ENCODE peak calls at places on chromosomes 16 and 17, in six cellular contexts. One of them, this sample, is unnamed.

GRCh38 chr16:48113471-48113870 is 42.3 kb downstream of the ABCC12 start:
- DNase-seq in C1 segment of cervical spinal cord: no peak
- DNase-seq in NCI-H774: no peak
- DNase-seq in neural progenitor cell: peak
- DNase-seq in H54: no peak
- DNase-seq in germinal center: no peak
- DNase-seq in this sample: no peak

GRCh38 chr16:85240982-85241924 is 129.0 kb upstream of the CIBAR2 start:
- DNase-seq in germinal center: no peak
- DNase-seq in NCI-H774: no peak
- DNase-seq in neural progenitor cell: no peak
- DNase-seq in H54: no peak
- DNase-seq in C1 segment of cervical spinal cord: no peak
- DNase-seq in this sample: no peak

GRCh38 chr16:85415196-85415988 is 197.7 kb upstream of the GSE1 start:
- DNase-seq in C1 segment of cervical spinal cord: no peak
- DNase-seq in NCI-H774: no peak
- DNase-seq in germinal center: no peak
- DNase-seq in neural progenitor cell: no peak
- DNase-seq in H54: no peak
- DNase-seq in this sample: no peak

GRCh38 chr16:11059588-11059987 is 115.2 kb downstream of the CLEC16A start:
- DNase-seq in germinal center: no peak
- DNase-seq in H54: no peak
- DNase-seq in C1 segment of cervical spinal cord: no peak
- DNase-seq in NCI-H774: no peak
- DNase-seq in neural progenitor cell: no peak
- DNase-seq in this sample: no peak

GRCh38 chr16:30005341-30006094 is 5.3 kb downstream of the DOC2A start:
- DNase-seq in neural progenitor cell: peak
- DNase-seq in H54: no peak
- DNase-seq in C1 segment of cervical spinal cord: no peak
- DNase-seq in NCI-H774: no peak
- DNase-seq in germinal center: peak
- DNase-seq in this sample: peak

GRCh38 chr17:2251098-2251497 is 52.5 kb downstream of the SMG6 start:
- DNase-seq in germinal center: no peak
- DNase-seq in neural progenitor cell: no peak
- DNase-seq in H54: no peak
- DNase-seq in C1 segment of cervical spinal cord: no peak
- DNase-seq in NCI-H774: no peak
- DNase-seq in this sample: no peak

GRCh38 chr17:48540213-48540612 is 4.7 kb downstream of the HOXB2 start:
- DNase-seq in neural progenitor cell: no peak
- DNase-seq in germinal center: no peak
- DNase-seq in NCI-H774: no peak
- DNase-seq in H54: no peak
- DNase-seq in C1 segment of cervical spinal cord: no peak
- DNase-seq in this sample: no peak

GRCh38 chr16:67199011-67199807 is at the start of gene ELMO3:
- DNase-seq in germinal center: no peak
- DNase-seq in neural progenitor cell: peak
- DNase-seq in H54: no peak
- DNase-seq in C1 segment of cervical spinal cord: no peak
- DNase-seq in NCI-H774: peak
- DNase-seq in this sample: no peak

GRCh38 chr17:77879226-77879895 is 79.1 kb upstream of the TNRC6C start:
- DNase-seq in germinal center: no peak
- DNase-seq in C1 segment of cervical spinal cord: no peak
- DNase-seq in neural progenitor cell: no peak
- DNase-seq in NCI-H774: no peak
- DNase-seq in H54: no peak
- DNase-seq in this sample: no peak

GRCh38 chr16:3945751-3946603 is 65.5 kb upstream of the CREBBP start:
- DNase-seq in H54: peak
- DNase-seq in germinal center: no peak
- DNase-seq in neural progenitor cell: no peak
- DNase-seq in NCI-H774: no peak
- DNase-seq in C1 segment of cervical spinal cord: no peak
- DNase-seq in this sample: no peak

GRCh38 chr17:42233148-42233547 is 38.9 kb upstream of the GHDC start:
- DNase-seq in germinal center: no peak
- DNase-seq in NCI-H774: no peak
- DNase-seq in C1 segment of cervical spinal cord: no peak
- DNase-seq in neural progenitor cell: no peak
- DNase-seq in H54: no peak
- DNase-seq in this sample: no peak

GRCh38 chr17:19244796-19245195 is 7.6 kb downstream of the EPN2 start:
- DNase-seq in H54: no peak
- DNase-seq in neural progenitor cell: no peak
- DNase-seq in C1 segment of cervical spinal cord: no peak
- DNase-seq in NCI-H774: no peak
- DNase-seq in germinal center: no peak
- DNase-seq in this sample: no peak

GRCh38 chr16:19167710-19168172 is 299 bp upstream of the SYT17 start:
- DNase-seq in germinal center: peak
- DNase-seq in H54: peak
- DNase-seq in NCI-H774: peak
- DNase-seq in C1 segment of cervical spinal cord: peak
- DNase-seq in neural progenitor cell: peak
- DNase-seq in this sample: peak

GRCh38 chr17:17506893-17507464 is 10.8 kb upstream of the RASD1 start:
- DNase-seq in germinal center: no peak
- DNase-seq in C1 segment of cervical spinal cord: no peak
- DNase-seq in H54: no peak
- DNase-seq in NCI-H774: no peak
- DNase-seq in neural progenitor cell: no peak
- DNase-seq in this sample: no peak

GRCh38 chr17:1773755-1774181 is 11.9 kb downstream of the SERPINF1 start:
- DNase-seq in H54: no peak
- DNase-seq in germinal center: no peak
- DNase-seq in C1 segment of cervical spinal cord: no peak
- DNase-seq in NCI-H774: no peak
- DNase-seq in neural progenitor cell: no peak
- DNase-seq in this sample: no peak

GRCh38 chr17:75094871-75095399 is 7.2 kb downstream of the SLC16A5 start:
- DNase-seq in germinal center: no peak
- DNase-seq in C1 segment of cervical spinal cord: no peak
- DNase-seq in NCI-H774: no peak
- DNase-seq in neural progenitor cell: no peak
- DNase-seq in H54: no peak
- DNase-seq in this sample: no peak

GRCh38 chr17:61836266-61837174 is 26.8 kb downstream of the BRIP1 start:
- DNase-seq in germinal center: no peak
- DNase-seq in H54: no peak
- DNase-seq in NCI-H774: no peak
- DNase-seq in neural progenitor cell: no peak
- DNase-seq in C1 segment of cervical spinal cord: no peak
- DNase-seq in this sample: no peak

GRCh38 chr17:66865151-66865550 is 30.2 kb downstream of the CACNG5 start:
- DNase-seq in germinal center: no peak
- DNase-seq in neural progenitor cell: no peak
- DNase-seq in NCI-H774: no peak
- DNase-seq in C1 segment of cervical spinal cord: no peak
- DNase-seq in H54: no peak
- DNase-seq in this sample: no peak

GRCh38 chr16:57256601-57257395 is 11.7 kb downstream of the ARL2BP start:
- DNase-seq in germinal center: no peak
- DNase-seq in H54: no peak
- DNase-seq in NCI-H774: no peak
- DNase-seq in C1 segment of cervical spinal cord: no peak
- DNase-seq in neural progenitor cell: no peak
- DNase-seq in this sample: no peak

This sample was measured in GM10248.